ENCODE peak calls at places on chromosome 1, in five cellular contexts. One of them, this sample, is unnamed.

GRCh38 chr1:104706631-104707147 is 957.0 kb downstream of the AMY1C start:
- DNase-seq in foreskin fibroblast: no peak
- DNase-seq in uterus: no peak
- DNase-seq in coronary artery: no peak
- DNase-seq in GM12865: peak
- DNase-seq in this sample: no peak

GRCh38 chr1:162878000-162878596 is 17.1 kb upstream of the CCDC190 start:
- DNase-seq in uterus: no peak
- DNase-seq in coronary artery: no peak
- DNase-seq in GM12865: peak
- DNase-seq in foreskin fibroblast: peak
- DNase-seq in this sample: peak

GRCh38 chr1:218882454-218882853 is 291.2 kb upstream of the LYPLAL1 start:
- DNase-seq in uterus: no peak
- DNase-seq in GM12865: no peak
- DNase-seq in foreskin fibroblast: no peak
- DNase-seq in coronary artery: no peak
- DNase-seq in this sample: no peak

GRCh38 chr1:38817958-38818705 is 41.4 kb downstream of the RRAGC start:
- DNase-seq in uterus: no peak
- DNase-seq in GM12865: peak
- DNase-seq in foreskin fibroblast: no peak
- DNase-seq in coronary artery: no peak
- DNase-seq in this sample: no peak

GRCh38 chr1:162094271-162094670 is 24.8 kb downstream of the NOS1AP start:
- DNase-seq in foreskin fibroblast: no peak
- DNase-seq in uterus: no peak
- DNase-seq in coronary artery: no peak
- DNase-seq in GM12865: no peak
- DNase-seq in this sample: no peak

GRCh38 chr1:3846521-3846920 is 10.5 kb downstream of the CEP104 start:
- DNase-seq in foreskin fibroblast: no peak
- DNase-seq in GM12865: no peak
- DNase-seq in coronary artery: no peak
- DNase-seq in uterus: no peak
- DNase-seq in this sample: no peak

GRCh38 chr1:226778657-226779058 is 39.6 kb upstream of the ITPKB start:
- DNase-seq in GM12865: no peak
- DNase-seq in uterus: peak
- DNase-seq in coronary artery: no peak
- DNase-seq in foreskin fibroblast: peak
- DNase-seq in this sample: peak

GRCh38 chr1:54968581-54968980 is 11.8 kb upstream of the TMEM61 start:
- DNase-seq in uterus: no peak
- DNase-seq in foreskin fibroblast: peak
- DNase-seq in GM12865: no peak
- DNase-seq in coronary artery: peak
- DNase-seq in this sample: no peak

GRCh38 chr1:167491586-167492408 is 26.5 kb downstream of the CD247 start:
- DNase-seq in GM12865: no peak
- DNase-seq in uterus: no peak
- DNase-seq in foreskin fibroblast: no peak
- DNase-seq in coronary artery: no peak
- DNase-seq in this sample: no peak

GRCh38 chr1:234188454-234188792 is 184.8 kb upstream of the COA6 start:
- DNase-seq in GM12865: peak
- DNase-seq in uterus: no peak
- DNase-seq in foreskin fibroblast: no peak
- DNase-seq in coronary artery: no peak
- DNase-seq in this sample: no peak

GRCh38 chr1:177106614-177107365 is 57.7 kb downstream of the ASTN1 start:
- DNase-seq in GM12865: no peak
- DNase-seq in uterus: no peak
- DNase-seq in coronary artery: no peak
- DNase-seq in foreskin fibroblast: no peak
- DNase-seq in this sample: no peak
- TF ChIP-seq CTCF in GM12865: no peak
- TF ChIP-seq CTCF in uterus: no peak
- TF ChIP-seq CTCF in coronary artery: no peak
- TF ChIP-seq CTCF in foreskin fibroblast: no peak
- TF ChIP-seq CTCF in this sample: no peak

GRCh38 chr1:190477687-190478192 is at the start of gene BRINP3:
- DNase-seq in coronary artery: no peak
- DNase-seq in GM12865: no peak
- DNase-seq in foreskin fibroblast: no peak
- DNase-seq in uterus: no peak
- DNase-seq in this sample: no peak
- H3K4me3 ChIP-seq in coronary artery: peak
- H3K4me3 ChIP-seq in GM12865: no peak
- H3K4me3 ChIP-seq in foreskin fibroblast: peak
- H3K4me3 ChIP-seq in uterus: no peak
- H3K4me3 ChIP-seq in this sample: peak

DNA sequence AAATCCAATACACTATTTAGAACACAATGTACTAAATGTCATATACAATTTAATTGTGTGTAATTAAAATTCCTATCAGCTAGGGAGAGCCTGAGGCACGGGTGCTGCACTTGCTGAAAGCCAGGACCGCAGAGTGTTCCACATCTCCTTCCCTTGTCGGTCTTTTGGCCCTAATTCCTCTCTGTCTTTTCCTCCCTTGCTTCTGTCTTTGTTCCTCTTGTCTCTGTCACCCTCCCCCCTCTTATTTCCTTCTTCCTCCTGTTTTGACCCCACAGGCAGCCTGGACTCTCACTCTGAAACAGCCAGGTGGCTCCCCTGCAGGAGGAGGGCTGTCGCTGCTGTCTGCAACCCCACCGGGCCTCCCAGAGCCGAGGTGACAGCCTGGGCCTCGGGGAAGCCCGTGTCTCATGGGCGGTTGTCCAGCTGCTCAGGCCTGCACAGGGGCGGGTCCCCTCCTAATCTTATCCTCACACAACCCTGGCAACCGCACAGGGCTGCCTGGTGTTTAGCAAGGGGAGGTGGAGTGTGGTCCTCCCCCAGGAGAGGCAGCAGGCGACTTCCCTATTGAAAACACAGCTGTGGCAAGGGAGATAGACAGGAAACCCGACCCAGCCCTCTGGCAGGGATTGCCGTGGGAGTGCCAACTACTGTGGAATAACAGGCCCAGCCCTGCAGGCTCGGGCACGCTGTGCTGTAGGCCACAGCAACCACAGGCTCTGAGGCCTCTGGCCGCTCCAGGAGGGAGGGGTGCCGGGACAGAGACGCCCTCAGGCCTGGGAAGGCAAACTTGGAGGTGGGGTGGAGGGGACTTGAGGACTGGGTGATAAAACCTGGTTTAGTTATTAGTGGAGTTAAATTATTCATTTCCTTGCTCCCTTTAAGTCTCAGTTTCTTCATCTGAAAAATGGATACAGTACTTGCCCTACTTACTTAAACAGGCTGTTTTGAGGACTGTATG is 68.8 kb upstream of the WDR26 start:
- DNase-seq in coronary artery: peak
- DNase-seq in GM12865: peak
- DNase-seq in uterus: peak
- DNase-seq in foreskin fibroblast: peak
- DNase-seq in this sample: peak
- TF ChIP-seq CTCF in coronary artery: no peak
- TF ChIP-seq CTCF in GM12865: peak
- TF ChIP-seq CTCF in uterus: no peak
- TF ChIP-seq CTCF in foreskin fibroblast: no peak
- TF ChIP-seq CTCF in this sample: peak

GRCh38 chr1:179090923-179091322 is 9.1 kb downstream of the TOR3A start:
- DNase-seq in GM12865: no peak
- DNase-seq in foreskin fibroblast: no peak
- DNase-seq in coronary artery: no peak
- DNase-seq in uterus: no peak
- DNase-seq in this sample: no peak

GRCh38 chr1:179091691-179092165 is 9.9 kb downstream of the TOR3A start:
- DNase-seq in uterus: no peak
- DNase-seq in foreskin fibroblast: peak
- DNase-seq in coronary artery: peak
- DNase-seq in GM12865: no peak
- DNase-seq in this sample: peak

GRCh38 chr1:179090522-179090921 is 8.7 kb downstream of the TOR3A start:
- DNase-seq in coronary artery: no peak
- DNase-seq in uterus: no peak
- DNase-seq in GM12865: no peak
- DNase-seq in foreskin fibroblast: no peak
- DNase-seq in this sample: peak

GRCh38 chr1:179089827-179090482 is 8.1 kb downstream of the TOR3A start:
- DNase-seq in uterus: no peak
- DNase-seq in foreskin fibroblast: no peak
- DNase-seq in coronary artery: no peak
- DNase-seq in GM12865: no peak
- DNase-seq in this sample: no peak

GRCh38 chr1:179087665-179088064 is 5.8 kb downstream of the TOR3A start:
- DNase-seq in GM12865: peak
- DNase-seq in foreskin fibroblast: peak
- DNase-seq in uterus: no peak
- DNase-seq in coronary artery: no peak
- DNase-seq in this sample: peak
- H3K4me3 ChIP-seq in GM12865: no peak
- H3K4me3 ChIP-seq in foreskin fibroblast: no peak
- H3K4me3 ChIP-seq in uterus: no peak
- H3K4me3 ChIP-seq in coronary artery: no peak
- H3K4me3 ChIP-seq in this sample: no peak

GRCh38 chr1:28792644-28793121 is 19.3 kb upstream of the OPRD1 start:
- DNase-seq in foreskin fibroblast: no peak
- DNase-seq in coronary artery: no peak
- DNase-seq in GM12865: no peak
- DNase-seq in uterus: no peak
- DNase-seq in this sample: no peak

GRCh38 chr1:28801461-28801860 is 10.5 kb upstream of the OPRD1 start:
- DNase-seq in GM12865: no peak
- DNase-seq in uterus: no peak
- DNase-seq in coronary artery: no peak
- DNase-seq in foreskin fibroblast: no peak
- DNase-seq in this sample: no peak

GRCh38 chr1:28800324-28800723 is 11.6 kb upstream of the OPRD1 start:
- DNase-seq in coronary artery: no peak
- DNase-seq in GM12865: no peak
- DNase-seq in foreskin fibroblast: no peak
- DNase-seq in uterus: no peak
- DNase-seq in this sample: no peak

GRCh38 chr1:28796321-28797213 is 15.4 kb upstream of the OPRD1 start:
- DNase-seq in uterus: no peak
- DNase-seq in coronary artery: no peak
- DNase-seq in GM12865: no peak
- DNase-seq in foreskin fibroblast: no peak
- DNase-seq in this sample: no peak
- TF ChIP-seq CTCF in uterus: no peak
- TF ChIP-seq CTCF in coronary artery: no peak
- TF ChIP-seq CTCF in GM12865: no peak
- TF ChIP-seq CTCF in foreskin fibroblast: no peak
- TF ChIP-seq CTCF in this sample: no peak

DNA sequence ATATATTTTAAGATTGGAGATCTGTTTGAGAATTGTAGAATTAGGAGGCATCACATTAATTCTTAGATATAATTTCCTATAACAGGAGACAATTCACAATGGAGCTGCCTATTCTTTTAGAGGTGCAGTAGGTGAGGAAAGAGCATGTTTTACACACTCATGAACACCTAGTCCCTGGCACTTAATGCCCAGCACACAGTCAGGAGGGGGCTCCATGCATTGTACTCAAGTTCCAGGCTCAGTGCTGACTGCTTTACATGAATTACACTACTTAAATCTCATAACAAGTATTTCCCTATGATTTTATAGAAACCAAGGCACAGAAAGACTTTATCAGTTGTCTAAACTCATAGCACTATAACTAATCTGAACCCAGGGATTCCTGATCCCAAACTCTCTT is 360 bp upstream of the GBP3 start:
- DNase-seq in foreskin fibroblast: no peak
- DNase-seq in GM12865: no peak
- DNase-seq in uterus: no peak
- DNase-seq in coronary artery: no peak
- DNase-seq in this sample: no peak
- H3K4me3 ChIP-seq in foreskin fibroblast: peak
- H3K4me3 ChIP-seq in GM12865: peak
- H3K4me3 ChIP-seq in uterus: no peak
- H3K4me3 ChIP-seq in coronary artery: peak
- H3K4me3 ChIP-seq in this sample: peak

DNA sequence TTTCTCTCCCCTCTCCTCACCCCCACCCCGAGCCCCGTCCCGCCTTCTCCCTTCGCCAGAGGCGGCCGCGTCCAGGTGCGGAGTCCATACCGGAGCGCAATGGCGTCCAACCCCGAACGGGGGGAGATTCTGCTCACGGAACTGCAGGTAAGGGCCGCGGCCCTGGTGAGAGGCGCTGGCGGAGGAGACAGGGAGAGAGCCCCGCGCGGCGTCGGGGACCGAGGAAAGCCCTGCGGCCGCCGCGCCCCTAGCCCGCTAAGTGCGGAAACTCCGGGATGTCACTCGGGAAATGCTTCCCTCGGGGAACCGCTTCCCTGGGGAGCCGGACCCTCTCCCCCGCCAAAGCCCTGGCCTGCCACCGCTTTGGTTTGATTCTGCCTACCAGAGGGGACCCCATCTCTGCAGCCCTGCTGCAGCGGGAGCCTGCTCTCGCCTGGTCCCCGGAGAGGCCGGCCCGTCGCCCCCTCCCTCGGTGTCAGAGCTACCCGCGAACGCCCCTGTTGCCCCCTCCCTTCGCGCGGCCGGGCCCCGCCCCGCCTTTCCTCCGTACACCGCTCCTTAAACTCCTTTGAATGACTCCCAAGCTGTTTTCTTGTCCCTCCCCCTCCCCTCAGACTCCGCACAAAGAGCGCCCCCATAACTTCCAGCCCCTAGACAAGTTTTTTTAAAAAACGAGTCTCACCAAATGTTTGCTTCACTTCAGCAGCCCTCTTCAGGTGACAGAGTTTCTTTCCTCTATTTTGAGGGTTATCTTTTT is 587 bp downstream of the PKN2 start:
- DNase-seq in uterus: peak
- DNase-seq in foreskin fibroblast: no peak
- DNase-seq in GM12865: peak
- DNase-seq in coronary artery: peak
- DNase-seq in this sample: peak
- TF ChIP-seq CTCF in uterus: no peak
- TF ChIP-seq CTCF in foreskin fibroblast: no peak
- TF ChIP-seq CTCF in GM12865: no peak
- TF ChIP-seq CTCF in coronary artery: no peak
- TF ChIP-seq CTCF in this sample: no peak

This sample was measured in choroid plexus epithelial cell.